ENCODE peak calls at places on chromosomes 5 and 9, in nine cellular contexts. P is stimulated activated effector memory CD8-positive, alpha-beta T cell treated with anti-CD3 and anti-CD28 coated beads, Interleukin-12 subunit alpha, Interleukin-12 subunit beta, amount 100 ng/mL, for 72 hours; D is CD4-positive, alpha-beta T cell; G is PC-3; K is aorta; L is A549; C is activated naive CD4-positive, alpha-beta T cell treated with anti-CD3 and anti-CD28 coated beads, Interleukin-2, amount 50 U/mL, for 72 hours; N is left cardiac atrium; I is CD8-positive, alpha-beta T cell. B is an unnamed sample.

GRCh38 chr5:126469925-126470324 is 46.7 kb downstream of the GRAMD2B start:
- ATAC-seq in K (no peak), C (no peak), N (no peak), I (no peak), L (no peak), P (no peak), G (no peak), D (no peak), B (no peak)

GRCh38 chr5:83562817-83563557 is 91.4 kb downstream of the VCAN start:
- ATAC-seq in P (no peak), G (no peak), C (no peak), K (peak; percentile 75), L (no peak), N (peak; percentile 82), I (no peak), D (no peak), B (no peak)

GRCh38 chr5:108797396-108797795 is 49.7 kb downstream of the FER start:
- ATAC-seq in L (no peak), I (no peak), D (no peak), N (no peak), K (no peak), C (no peak), P (no peak), G (peak; percentile 48), B (no peak)

GRCh38 chr5:142176255-142176654 is 67.7 kb downstream of the NDFIP1 start:
- ATAC-seq in L (no peak), I (no peak), N (peak; percentile 56), K (no peak), P (no peak), C (no peak), D (no peak), G (no peak), B (no peak)

GRCh38 chr9:27339661-27340295 is 42.8 kb upstream of the EQTN start:
- ATAC-seq in P (no peak), I (no peak), D (no peak), C (no peak), K (peak; percentile 75), N (peak; percentile 54), L (no peak), G (no peak), B (peak; percentile 23)

GRCh38 chr5:36214434-36214833 is 27.3 kb downstream of the NADK2 start:
- ATAC-seq in K (no peak), I (no peak), G (peak; percentile 43), P (no peak), L (no peak), N (peak; percentile 41), D (no peak), C (no peak), B (no peak)

GRCh38 chr9:72396247-72397091 is 31.5 kb upstream of the ZFAND5 start:
- ATAC-seq in P (no peak), C (peak; percentile 52), G (peak; percentile 95), N (no peak), K (no peak), D (no peak), I (no peak), L (peak; percentile 92), B (peak; percentile 83)

GRCh38 chr5:159784993-159785392 is 131.3 kb upstream of the ADRA1B start:
- ATAC-seq in I (no peak), P (no peak), K (no peak), L (no peak), D (no peak), G (no peak), N (no peak), C (no peak), B (no peak)

GRCh38 chr5:178371362-178372090 is 138.9 kb upstream of the PHYKPL start:
- ATAC-seq in N (peak; percentile 38), L (no peak), C (no peak), I (no peak), K (peak; percentile 20), D (no peak), P (no peak), G (no peak), B (no peak)

GRCh38 chr5:55030676-55031445 is 6.8 kb downstream of the GZMK start:
- ATAC-seq in C (no peak), D (no peak), I (no peak), G (no peak), N (no peak), L (no peak), P (no peak), K (peak; percentile 50), B (no peak)

GRCh38 chr9:111939322-111939721 is 42.7 kb downstream of the UGCG start:
- ATAC-seq in L (no peak), P (no peak), G (no peak), C (no peak), K (no peak), I (no peak), D (no peak), N (no peak), B (no peak)

B was measured in esophagus mucosa.